ENCODE peak calls at places on chromosomes 4 and X, in six cellular contexts. D is activated B cell treated with CpG ODN at 0.5 μM for 24 hours, E is colonic mucosa, P is nephron progenitor cell, K is foreskin fibroblast, U is GM06990. N is an unnamed sample.

GRCh38 chr4:39637572-39638357 is 900 bp downstream of the SMIM14 start:
- DNase-seq in D (no peak), E (peak; percentile 74), P (peak; percentile 63), K (peak; percentile 88), U (peak; percentile 50), N (no peak)

GRCh38 chr4:4845027-4845426 is 14.4 kb upstream of the MSX1 start:
- DNase-seq in D (no peak), E (no peak), P (no peak), K (no peak), U (no peak), N (no peak)

GRCh38 chr4:74682567-74683359 is 111.6 kb downstream of the BTC start:
- DNase-seq in D (no peak), E (no peak), P (no peak), K (peak; percentile 94), U (no peak), N (peak; percentile 61)

GRCh38 chrX:106931831-106932491 is 11.8 kb downstream of the CLDN2 start:
- DNase-seq in D (no peak), E (no peak), P (no peak), K (peak; percentile 36), U (no peak), N (no peak)

GRCh38 chr4:156442961-156443360 is 489.3 kb upstream of the CTSO start:
- DNase-seq in D (no peak), E (no peak), P (no peak), K (no peak), U (no peak), N (no peak)

GRCh38 chrX:103233263-103233662 is 18.4 kb downstream of the BEX4 start:
- DNase-seq in D (no peak), E (no peak), P (no peak), K (no peak), U (no peak), N (no peak)

GRCh38 chr4:16198271-16198670 is 28.0 kb downstream of the TAPT1 start:
- DNase-seq in D (no peak), E (no peak), P (no peak), K (no peak), U (no peak), N (no peak)

GRCh38 chr4:109298279-109299010 is 4.0 kb downstream of the COL25A1 start:
- DNase-seq in D (no peak), E (no peak), P (no peak), K (peak; percentile 37), U (no peak), N (no peak)

GRCh38 chr4:14130551-14130950 is 503.0 kb upstream of the BOD1L1 start:
- DNase-seq in D (no peak), E (no peak), P (no peak), K (peak; percentile 52), U (no peak), N (no peak)
- TF ChIP-seq CTCF in D (no peak), E (no peak), P (no peak), K (no peak), U (no peak), N (no peak)

GRCh38 chr4:69830529-69831269 is 29.2 kb downstream of the SULT1E1 start:
- DNase-seq in D (no peak), E (peak; percentile 71), P (no peak), K (peak; percentile 82), U (no peak), N (no peak)

GRCh38 chr4:69831646-69832325 is 28.2 kb downstream of the SULT1E1 start:
- DNase-seq in D (no peak), E (peak; percentile 43), P (no peak), K (no peak), U (peak; percentile 42), N (no peak)

GRCh38 chr4:69832326-69833030 is 27.5 kb downstream of the SULT1E1 start:
- DNase-seq in D (no peak), E (peak; percentile 79), P (no peak), K (no peak), U (no peak), N (no peak)

GRCh38 chr4:69829678-69830077 is 30.3 kb downstream of the SULT1E1 start:
- DNase-seq in D (no peak), E (no peak), P (no peak), K (no peak), U (no peak), N (no peak)

DNA sequence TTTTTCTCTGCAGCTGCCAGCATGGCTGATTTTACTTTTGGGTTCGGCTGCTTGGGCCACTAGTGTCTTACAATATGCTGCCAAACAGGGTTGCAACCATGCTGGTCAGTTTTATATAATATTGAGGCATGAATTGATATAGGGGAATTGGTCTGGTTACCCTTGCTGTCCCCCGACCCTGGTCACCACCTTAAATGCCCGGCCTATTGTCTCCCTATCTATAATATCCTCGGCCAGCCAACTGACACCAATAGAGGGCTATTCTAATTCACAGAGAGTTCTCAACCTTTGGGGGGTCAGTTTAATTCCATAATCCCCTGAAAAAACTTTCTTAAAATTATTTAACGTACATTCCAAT is 28.7 kb downstream of the SULT1E1 start:
- DNase-seq in D (no peak), E (no peak), P (no peak), K (no peak), U (no peak), N (no peak)
- TF ChIP-seq CTCF in D (no peak), E (no peak), P (no peak), K (no peak), U (no peak), N (no peak)

GRCh38 chr4:3673716-3674478 is 92.3 kb upstream of the ADRA2C start:
- DNase-seq in D (no peak), E (no peak), P (no peak), K (no peak), U (no peak), N (no peak)

GRCh38 chr4:3676196-3676595 is 90.0 kb upstream of the ADRA2C start:
- DNase-seq in D (no peak), E (no peak), P (no peak), K (no peak), U (no peak), N (no peak)

GRCh38 chr4:3676907-3677495 is 89.2 kb upstream of the ADRA2C start:
- DNase-seq in D (no peak), E (no peak), P (no peak), K (no peak), U (no peak), N (no peak)

GRCh38 chr4:3674479-3674851 is 91.7 kb upstream of the ADRA2C start:
- DNase-seq in D (no peak), E (no peak), P (no peak), K (no peak), U (no peak), N (no peak)

DNA sequence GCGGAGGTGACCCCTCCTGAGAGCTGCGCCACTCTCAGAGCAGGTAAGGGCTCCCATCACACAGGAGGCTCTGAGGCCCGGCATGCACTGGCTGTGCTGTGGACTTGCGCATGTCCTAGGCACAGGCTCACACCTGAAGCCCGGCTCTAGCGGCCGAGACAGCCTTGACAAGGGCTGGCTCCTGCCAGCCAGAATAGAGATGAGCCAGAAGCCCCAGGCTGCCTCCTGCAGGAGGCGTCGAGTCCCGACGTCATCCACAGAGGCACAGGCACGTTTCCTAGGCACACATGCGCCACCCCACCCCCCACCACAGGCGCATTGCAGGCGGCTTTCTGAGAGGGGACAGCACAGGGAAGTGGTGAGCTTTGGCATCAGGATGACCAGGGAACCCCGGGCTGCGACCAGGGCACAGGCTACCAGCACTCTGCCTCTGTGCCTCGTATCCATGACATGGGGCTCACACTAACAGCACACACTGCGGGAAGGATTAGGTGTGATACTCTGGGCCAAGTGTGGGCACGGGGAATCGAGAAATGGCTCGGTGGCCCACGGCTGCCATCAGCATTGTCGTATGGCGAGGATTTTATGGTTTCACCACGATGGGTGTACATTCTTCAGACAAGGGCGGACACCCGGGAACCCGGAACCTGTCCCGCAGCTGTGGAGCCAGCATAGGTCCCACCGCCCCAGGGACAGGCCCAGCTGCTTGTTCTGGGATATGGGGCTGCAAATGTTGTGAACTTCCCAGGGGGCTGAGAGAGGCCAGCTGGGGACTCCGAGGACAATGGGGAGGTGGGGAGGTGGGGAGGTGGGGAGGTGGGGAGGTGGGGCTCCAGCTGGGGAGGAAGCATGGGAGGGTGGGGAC is 90.7 kb upstream of the ADRA2C start:
- DNase-seq in D (no peak), E (no peak), P (no peak), K (no peak), U (no peak), N (no peak)
- TF ChIP-seq CTCF in D (no peak), E (no peak), P (no peak), K (no peak), U (no peak), N (no peak)

GRCh38 chrX:43467608-43468234 is 188.4 kb upstream of the MAOA start:
- DNase-seq in D (no peak), E (no peak), P (no peak), K (no peak), U (no peak), N (no peak)
- TF ChIP-seq CTCF in D (no peak), E (no peak), P (no peak), K (no peak), U (no peak), N (no peak)

GRCh38 chrX:46258356-46258755 is 286.9 kb downstream of the ZNF674 start:
- DNase-seq in D (no peak), E (no peak), P (no peak), K (no peak), U (no peak), N (no peak)

GRCh38 chrX:46260502-46260901 is 284.7 kb downstream of the ZNF674 start:
- DNase-seq in D (no peak), E (no peak), P (no peak), K (no peak), U (no peak), N (no peak)

GRCh38 chrX:46268429-46268828 is 276.8 kb downstream of the ZNF674 start:
- DNase-seq in D (no peak), E (no peak), P (no peak), K (peak; percentile 64), U (no peak), N (no peak)

GRCh38 chrX:46262299-46262698 is 282.9 kb downstream of the ZNF674 start:
- DNase-seq in D (no peak), E (no peak), P (no peak), K (no peak), U (no peak), N (no peak)

DNA sequence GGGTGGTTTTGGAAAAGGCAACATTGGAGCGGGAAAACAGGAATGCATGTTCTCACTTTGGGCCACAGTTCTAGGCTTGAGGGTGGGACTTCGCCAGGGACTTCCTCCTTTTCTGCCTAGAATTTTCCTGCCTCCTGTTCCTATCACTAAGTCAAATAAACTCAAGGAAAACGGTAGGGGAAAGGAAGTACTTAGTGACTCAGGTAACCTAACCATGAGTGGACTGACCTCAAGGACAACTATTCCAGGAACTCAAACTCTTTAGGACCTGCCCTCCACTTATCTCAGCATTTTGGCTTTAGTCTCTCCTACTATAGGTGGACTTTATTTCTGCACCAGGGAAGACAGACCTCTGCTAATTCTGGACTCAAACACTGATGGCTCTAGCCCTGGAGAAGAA is 281.7 kb downstream of the ZNF674 start:
- DNase-seq in D (no peak), E (no peak), P (no peak), K (no peak), U (no peak), N (no peak)
- TF ChIP-seq CTCF in D (no peak), E (no peak), P (no peak), K (no peak), U (no peak), N (no peak)

GRCh38 chr4:55068522-55068921 is 56.9 kb downstream of the KDR start:
- DNase-seq in D (no peak), E (no peak), P (no peak), K (no peak), U (no peak), N (no peak)
- TF ChIP-seq CTCF in D (no peak), E (no peak), P (no peak), K (no peak), U (no peak), N (no peak)

GRCh38 chr4:12724520-12724919 is 759.6 kb downstream of the RAB28 start:
- DNase-seq in D (no peak), E (no peak), P (no peak), K (peak; percentile 1), U (no peak), N (no peak)
- TF ChIP-seq CTCF in D (no peak), E (peak; percentile 41), P (peak; percentile 44), K (peak; percentile 10), U (peak; percentile 60), N (peak; percentile 26)

N was measured in AG09319.